ENCODE peak calls at places on chromosomes 13 and 19, in five cellular contexts. One of them, this sample, is unnamed.
A peak's percentile ranks its signal among the peaks of the same experiment; 100 is the strongest.

GRCh38 chr19:18131841-18132596 is 20.9 kb upstream of the PIK3R2 start:
- DNase-seq in nucleus accumbens: no peak
- DNase-seq in SK-N-DZ: no peak
- DNase-seq in hippocampal formation: no peak
- DNase-seq in HEK293T: no peak
- DNase-seq in this sample: no peak

GRCh38 chr19:2084993-2085720 is 11.0 kb downstream of the MOB3A start:
- DNase-seq in nucleus accumbens: no peak
- DNase-seq in SK-N-DZ: no peak
- DNase-seq in hippocampal formation: no peak
- DNase-seq in HEK293T: no peak
- DNase-seq in this sample: no peak

GRCh38 chr13:77915676-77916075 is 3.0 kb downstream of the EDNRB start:
- DNase-seq in nucleus accumbens: no peak
- DNase-seq in SK-N-DZ: no peak
- DNase-seq in hippocampal formation: no peak
- DNase-seq in HEK293T: no peak
- DNase-seq in this sample: no peak

GRCh38 chr19:51729781-51730180 is 6.0 kb upstream of the HAS1 start:
- DNase-seq in nucleus accumbens: no peak
- DNase-seq in SK-N-DZ: no peak
- DNase-seq in hippocampal formation: no peak
- DNase-seq in HEK293T: no peak
- DNase-seq in this sample: no peak

GRCh38 chr19:1065606-1066109 is 1.3 kb upstream of the ARHGAP45 start:
- DNase-seq in nucleus accumbens: no peak
- DNase-seq in SK-N-DZ: no peak
- DNase-seq in hippocampal formation: no peak
- DNase-seq in HEK293T: no peak
- DNase-seq in this sample: no peak

GRCh38 chr13:60645552-60646138 is 248.6 kb downstream of the TDRD3 start:
- DNase-seq in nucleus accumbens: no peak
- DNase-seq in SK-N-DZ: no peak
- DNase-seq in hippocampal formation: no peak
- DNase-seq in HEK293T: no peak
- DNase-seq in this sample: no peak

GRCh38 chr13:53012707-53013106 is 15.9 kb upstream of the OLFM4 start:
- DNase-seq in nucleus accumbens: no peak
- DNase-seq in SK-N-DZ: no peak
- DNase-seq in hippocampal formation: peak; percentile 9
- DNase-seq in HEK293T: no peak
- DNase-seq in this sample: no peak

GRCh38 chr13:99983401-99984133 is 2.0 kb downstream of the ZIC2 start:
- DNase-seq in nucleus accumbens: no peak
- DNase-seq in SK-N-DZ: no peak
- DNase-seq in hippocampal formation: no peak
- DNase-seq in HEK293T: no peak
- DNase-seq in this sample: no peak

GRCh38 chr19:47581605-47582319 is 8.8 kb upstream of the ZNF541 start:
- DNase-seq in nucleus accumbens: no peak
- DNase-seq in SK-N-DZ: no peak
- DNase-seq in hippocampal formation: no peak
- DNase-seq in HEK293T: no peak
- DNase-seq in this sample: no peak

GRCh38 chr13:33205804-33206221 is 79.7 kb downstream of the STARD13 start:
- DNase-seq in nucleus accumbens: no peak
- DNase-seq in SK-N-DZ: peak; percentile 22
- DNase-seq in hippocampal formation: no peak
- DNase-seq in HEK293T: no peak
- DNase-seq in this sample: no peak

GRCh38 chr19:13984875-13985741 is 21.0 kb downstream of the RFX1 start:
- DNase-seq in nucleus accumbens: no peak
- DNase-seq in SK-N-DZ: no peak
- DNase-seq in hippocampal formation: no peak
- DNase-seq in HEK293T: no peak
- DNase-seq in this sample: no peak

GRCh38 chr19:41431426-41432386 is 4.5 kb upstream of the B3GNT8 start:
- DNase-seq in nucleus accumbens: no peak
- DNase-seq in SK-N-DZ: no peak
- DNase-seq in hippocampal formation: no peak
- DNase-seq in HEK293T: no peak
- DNase-seq in this sample: no peak

GRCh38 chr19:13839193-13839937 is 37.6 kb upstream of the NANOS3 start:
- DNase-seq in nucleus accumbens: no peak
- DNase-seq in SK-N-DZ: peak; percentile 84
- DNase-seq in hippocampal formation: peak; percentile 11
- DNase-seq in HEK293T: no peak
- DNase-seq in this sample: no peak

GRCh38 chr19:43983912-43984686 is at the start of gene ZNF155:
- DNase-seq in nucleus accumbens: peak; percentile 89
- DNase-seq in SK-N-DZ: peak; percentile 97
- DNase-seq in hippocampal formation: peak; percentile 98
- DNase-seq in HEK293T: peak; percentile 92
- DNase-seq in this sample: peak; percentile 94

GRCh38 chr19:36115453-36116343 is at the start of gene TBCB:
- DNase-seq in nucleus accumbens: no peak
- DNase-seq in SK-N-DZ: peak; percentile 45
- DNase-seq in hippocampal formation: no peak
- DNase-seq in HEK293T: no peak
- DNase-seq in this sample: no peak

GRCh38 chr19:30684613-30685012 is 312.4 kb downstream of the ZNF536 start:
- DNase-seq in nucleus accumbens: no peak
- DNase-seq in SK-N-DZ: no peak
- DNase-seq in hippocampal formation: no peak
- DNase-seq in HEK293T: no peak
- DNase-seq in this sample: no peak